ENCODE peak calls at places on chromosomes 5 and 9, in ten cellular contexts. S is cardiac muscle cell, A is adipocyte, C is right cardiac atrium, I is heart right ventricle, W is lower lobe of right lung, E is upper lobe of left lung, T is upper lobe of right lung, G is aorta, N is neuronal stem cell. D is an unnamed sample.
A peak's percentile ranks its signal among the peaks of the same experiment; 100 is the strongest.

GRCh38 chr9:37309136-37309535 is 113.4 kb upstream of the GRHPR start:
- DNase-seq in S (no peak), A (no peak), C (no peak), I (no peak), W (no peak), E (no peak), T (no peak), G (no peak), N (no peak), D (no peak)

GRCh38 chr9:109883623-109884022 is 103.6 kb downstream of the PALM2AKAP2 start:
- DNase-seq in S (no peak), A (no peak), C (no peak), I (no peak), W (no peak), E (no peak), T (no peak), G (no peak), N (no peak), D (no peak)

GRCh38 chr9:3459076-3459475 is 66.7 kb downstream of the RFX3 start:
- DNase-seq in S (peak; percentile 65), A (no peak), C (no peak), I (no peak), W (no peak), E (no peak), T (no peak), G (no peak), N (no peak), D (no peak)

GRCh38 chr5:158435161-158435616 is 576.2 kb upstream of the CLINT1 start:
- DNase-seq in S (no peak), A (no peak), C (no peak), I (no peak), W (no peak), E (no peak), T (no peak), G (no peak), N (no peak), D (no peak)

GRCh38 chr9:120532475-120532874 is 47.5 kb downstream of the CDK5RAP2 start:
- DNase-seq in S (no peak), A (peak; percentile 80), C (no peak), I (no peak), W (peak; percentile 60), E (peak; percentile 86), T (peak; percentile 71), G (peak; percentile 70), N (no peak), D (no peak)

GRCh38 chr5:33629999-33630398 is 189.2 kb downstream of the TARS1 start:
- DNase-seq in S (no peak), A (no peak), C (no peak), I (no peak), W (no peak), E (no peak), T (no peak), G (no peak), N (no peak), D (no peak)

GRCh38 chr9:25716220-25716872 is 38.1 kb upstream of the TUSC1 start:
- DNase-seq in S (peak; percentile 61), A (peak; percentile 81), C (no peak), I (no peak), W (no peak), E (peak; percentile 25), T (no peak), G (peak; percentile 33), N (peak; percentile 37), D (peak; percentile 66)

GRCh38 chr5:168337361-168337760 is 45.9 kb downstream of the WWC1 start:
- DNase-seq in S (no peak), A (no peak), C (no peak), I (no peak), W (no peak), E (no peak), T (no peak), G (no peak), N (no peak), D (no peak)

GRCh38 chr5:3432135-3432534 is 163.5 kb upstream of the IRX1 start:
- DNase-seq in S (no peak), A (no peak), C (no peak), I (no peak), W (no peak), E (no peak), T (no peak), G (no peak), N (no peak), D (no peak)

GRCh38 chr9:115042781-115043509 is 75.0 kb downstream of the TNC start:
- DNase-seq in S (no peak), A (peak; percentile 54), C (no peak), I (no peak), W (peak; percentile 52), E (no peak), T (no peak), G (no peak), N (no peak), D (no peak)
- H3K4me1 ChIP-seq in S (no peaks in the 10 kb centered on the region), A (peaks cover 12% of the 10 kb centered on the region), C (no peaks in the 10 kb centered on the region), I (peaks cover 3% of the 10 kb centered on the region), W (peaks cover 5% of the 10 kb centered on the region), E (no peaks in the 10 kb centered on the region), T (no peaks in the 10 kb centered on the region), G (no peaks in the 10 kb centered on the region), N (no peaks in the 10 kb centered on the region), D (no peaks in the 10 kb centered on the region)

GRCh38 chr5:172172912-172173591 is 15.0 kb downstream of the STK10 start:
- DNase-seq in S (no peak), A (peak; percentile 40), C (peak; percentile 77), I (peak; percentile 61), W (no peak), E (no peak), T (no peak), G (no peak), N (no peak), D (no peak)
- H3K4me1 ChIP-seq in S (peaks cover 15% of the 10 kb centered on the region), A (peaks cover 22% of the 10 kb centered on the region), C (peaks cover 13% of the 10 kb centered on the region), I (peaks cover 60% of the 10 kb centered on the region), W (peaks cover 80% of the 10 kb centered on the region), E (peaks cover 72% of the 10 kb centered on the region), T (peaks cover 72% of the 10 kb centered on the region), G (no peaks in the 10 kb centered on the region), N (peaks cover 7% of the 10 kb centered on the region), D (no peaks in the 10 kb centered on the region)

GRCh38 chr5:6719896-6720560 is 6.8 kb downstream of the TENT4A start:
- DNase-seq in S (no peak), A (no peak), C (no peak), I (no peak), W (no peak), E (no peak), T (peak; percentile 31), G (no peak), N (no peak), D (no peak)
- H3K4me1 ChIP-seq in S (peaks cover 43% of the 10 kb centered on the region), A (peaks cover 86% of the 10 kb centered on the region), C (peaks cover 47% of the 10 kb centered on the region), I (peaks cover 100% of the 10 kb centered on the region), W (peaks cover 86% of the 10 kb centered on the region), E (peaks cover 76% of the 10 kb centered on the region), T (peaks cover 84% of the 10 kb centered on the region), G (peaks cover 7% of the 10 kb centered on the region), N (peaks cover 16% of the 10 kb centered on the region), D (peaks cover 11% of the 10 kb centered on the region)

GRCh38 chr9:114478459-114478858 is 26.8 kb downstream of the WHRN start:
- DNase-seq in S (no peak), A (no peak), C (no peak), I (no peak), W (no peak), E (no peak), T (no peak), G (no peak), N (no peak), D (no peak)
- H3K4me1 ChIP-seq in S (peaks cover 6% of the 10 kb centered on the region), A (peaks cover 3% of the 10 kb centered on the region), C (no peaks in the 10 kb centered on the region), I (no peaks in the 10 kb centered on the region), W (no peaks in the 10 kb centered on the region), E (no peaks in the 10 kb centered on the region), T (no peaks in the 10 kb centered on the region), G (no peaks in the 10 kb centered on the region), N (peaks cover 4% of the 10 kb centered on the region), D (no peaks in the 10 kb centered on the region)

DNA sequence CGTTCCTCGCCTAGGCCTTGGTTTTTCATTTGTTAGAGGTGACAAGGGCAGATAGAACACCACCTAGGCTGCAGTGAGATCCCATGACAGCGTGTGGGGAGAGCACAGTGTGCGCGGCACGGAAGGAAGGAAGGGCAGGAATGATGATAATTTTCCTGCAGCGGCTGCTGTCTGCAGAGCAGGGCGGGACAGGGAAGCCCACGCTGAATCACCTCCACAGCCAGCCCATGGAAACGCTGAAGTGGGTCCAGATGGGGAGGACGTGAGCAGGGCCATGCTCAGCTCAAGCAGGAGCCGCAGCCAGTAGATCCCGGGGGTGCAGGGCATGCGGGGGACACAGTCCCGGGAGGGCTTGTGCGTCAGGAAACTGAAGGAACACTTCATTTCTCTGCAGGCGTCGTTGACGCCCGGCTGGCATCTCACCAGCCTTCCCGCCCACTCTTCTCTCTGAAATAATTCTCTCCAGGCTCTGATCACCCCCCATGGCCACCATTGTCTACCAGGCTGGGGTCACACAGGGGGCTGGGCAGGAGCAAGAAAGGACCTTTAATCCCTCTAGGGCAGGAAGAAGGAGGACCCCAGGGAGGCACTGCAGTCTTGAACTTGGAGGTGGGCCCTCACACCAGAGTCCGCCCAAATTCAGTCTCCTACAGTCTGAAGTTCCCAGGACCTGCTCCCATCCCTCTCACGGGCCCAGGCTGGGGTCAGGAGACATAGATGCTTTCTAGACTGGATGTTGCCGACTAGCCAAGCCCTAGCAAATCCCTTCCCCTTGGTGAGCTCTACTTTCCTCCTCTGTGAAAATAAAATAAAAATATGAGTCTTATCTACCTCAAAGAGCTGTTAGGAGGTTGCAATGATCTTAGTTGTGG is 20.9 kb upstream of the SYNPO start:
- DNase-seq in S (no peak), A (peak; percentile 53), C (peak; percentile 94), I (peak; percentile 83), W (no peak), E (no peak), T (no peak), G (peak; percentile 88), N (no peak), D (no peak)
- H3K4me1 ChIP-seq in S (no peaks in the 10 kb centered on the region), A (peaks cover 21% of the 10 kb centered on the region), C (peaks cover 44% of the 10 kb centered on the region), I (peaks cover 96% of the 10 kb centered on the region), W (peaks cover 85% of the 10 kb centered on the region), E (peaks cover 71% of the 10 kb centered on the region), T (peaks cover 59% of the 10 kb centered on the region), G (peaks cover 5% of the 10 kb centered on the region), N (peaks cover 49% of the 10 kb centered on the region), D (peaks cover 60% of the 10 kb centered on the region)

DNA sequence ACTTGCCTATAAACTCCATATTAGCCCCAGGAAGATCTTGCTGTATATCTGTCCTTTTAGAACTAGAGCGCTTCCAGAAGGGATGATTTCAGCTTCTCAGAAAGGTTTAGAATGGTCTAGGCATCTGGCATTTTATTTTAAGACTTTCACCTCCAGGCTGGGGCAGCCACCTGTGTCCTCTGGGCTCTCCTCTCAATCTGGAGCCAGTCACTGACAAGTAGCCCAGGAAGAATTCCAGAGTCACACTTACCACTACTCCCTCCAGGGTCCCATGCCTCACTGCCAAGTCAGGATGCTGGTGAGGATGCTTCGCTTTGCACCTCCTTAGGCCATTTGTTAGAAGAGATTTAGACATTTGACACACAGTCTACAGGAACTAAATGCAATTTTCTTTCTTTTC is 20.8 kb downstream of the B4GALT1 start:
- DNase-seq in S (no peak), A (no peak), C (no peak), I (no peak), W (no peak), E (peak; percentile 15), T (peak; percentile 3), G (no peak), N (no peak), D (no peak)
- H3K4me1 ChIP-seq in S (peaks cover 7% of the 10 kb centered on the region), A (peaks cover 35% of the 10 kb centered on the region), C (peaks cover 34% of the 10 kb centered on the region), I (peaks cover 100% of the 10 kb centered on the region), W (peaks cover 91% of the 10 kb centered on the region), E (peaks cover 85% of the 10 kb centered on the region), T (peaks cover 89% of the 10 kb centered on the region), G (peaks cover 6% of the 10 kb centered on the region), N (no peaks in the 10 kb centered on the region), D (peaks cover 3% of the 10 kb centered on the region)

GRCh38 chr9:91155181-91155580 is 206.5 kb downstream of the AUH start:
- DNase-seq in S (no peak), A (no peak), C (no peak), I (no peak), W (no peak), E (no peak), T (no peak), G (no peak), N (no peak), D (no peak)
- H3K4me1 ChIP-seq in S (no peaks in the 10 kb centered on the region), A (no peaks in the 10 kb centered on the region), C (no peaks in the 10 kb centered on the region), I (peaks cover 17% of the 10 kb centered on the region), W (peaks cover 15% of the 10 kb centered on the region), E (peaks cover 17% of the 10 kb centered on the region), T (no peaks in the 10 kb centered on the region), G (no peaks in the 10 kb centered on the region), N (no peaks in the 10 kb centered on the region), D (no peaks in the 10 kb centered on the region)

GRCh38 chr5:102813740-102814139 is 58.6 kb downstream of the PAM start:
- DNase-seq in S (no peak), A (no peak), C (no peak), I (no peak), W (no peak), E (no peak), T (no peak), G (no peak), N (no peak), D (no peak)
- H3K4me1 ChIP-seq in S (no peaks in the 10 kb centered on the region), A (peaks cover 29% of the 10 kb centered on the region), C (peaks cover 4% of the 10 kb centered on the region), I (peaks cover 44% of the 10 kb centered on the region), W (peaks cover 20% of the 10 kb centered on the region), E (peaks cover 6% of the 10 kb centered on the region), T (peaks cover 4% of the 10 kb centered on the region), G (peaks cover 3% of the 10 kb centered on the region), N (no peaks in the 10 kb centered on the region), D (peaks cover 12% of the 10 kb centered on the region)